ENCODE peak calls at places on chromosomes 13 and 19, in ten cellular contexts. N is transverse colon, I is right lobe of liver, W is thyroid gland, X is body of pancreas, S is Peyer's patch, F is A549, L is GM12878, J is H1, H is HepG2. E is an unnamed sample.

GRCh38 chr13:106369091-106369490 is 166.4 kb downstream of the EFNB2 start:
- DNase-seq in X (no peak), J (no peak), H (no peak), S (no peak), L (no peak), F (no peak), I (no peak), W (no peak), N (no peak), E (no peak)

GRCh38 chr13:112837371-112838037 is 131.5 kb upstream of the MCF2L start:
- DNase-seq in W (no peak), F (no peak), I (no peak), X (no peak), S (peak), N (no peak), J (no peak), H (no peak), L (no peak), E (no peak)

GRCh38 chr13:94209110-94209509 is 270.4 kb downstream of the DCT start:
- DNase-seq in X (no peak), J (no peak), S (no peak), L (no peak), I (no peak), W (no peak), H (no peak), N (no peak), F (no peak), E (no peak)

GRCh38 chr13:75959861-75960481 is 323.8 kb downstream of the LMO7 start:
- DNase-seq in S (no peak), W (no peak), H (no peak), L (no peak), F (no peak), I (no peak), N (no peak), X (no peak), J (no peak), E (no peak)

GRCh38 chr19:16161848-16162247 is 11.5 kb downstream of the CIB3 start:
- DNase-seq in J (no peak), S (no peak), L (no peak), F (no peak), I (no peak), H (no peak), N (no peak), W (no peak), X (no peak), E (no peak)

GRCh38 chr19:32018014-32018413 is 327.4 kb upstream of the ZNF507 start:
- DNase-seq in X (no peak), N (peak), I (no peak), H (no peak), F (no peak), W (no peak), L (no peak), S (no peak), J (no peak), E (no peak)

GRCh38 chr13:114148521-114148855 is 16.1 kb upstream of the RASA3 start:
- DNase-seq in S (peak), N (peak), X (peak), F (no peak), I (peak), J (no peak), W (no peak), H (no peak), L (peak), E (no peak)

GRCh38 chr19:19444694-19445155 is 39.2 kb downstream of the GATAD2A start:
- DNase-seq in L (no peak), H (no peak), J (no peak), W (no peak), N (no peak), I (no peak), F (no peak), X (no peak), S (peak), E (no peak)

GRCh38 chr13:44459674-44460073 is 86.0 kb downstream of the SERP2 start:
- DNase-seq in S (no peak), W (no peak), X (no peak), I (no peak), L (no peak), F (no peak), N (no peak), H (no peak), J (no peak), E (no peak)

GRCh38 chr19:47363758-47364529 is 14.8 kb downstream of the DHX34 start:
- DNase-seq in H (no peak), W (no peak), X (no peak), N (no peak), I (no peak), L (no peak), F (no peak), J (no peak), S (no peak), E (no peak)

GRCh38 chr13:49693191-49693733 is 2.0 kb upstream of the EBPL start:
- DNase-seq in W (no peak), L (no peak), N (no peak), S (no peak), J (no peak), X (no peak), I (no peak), H (no peak), F (no peak), E (no peak)

GRCh38 chr19:15471639-15472101 is 7.3 kb upstream of the RASAL3 start:
- DNase-seq in X (no peak), S (no peak), F (no peak), H (no peak), I (no peak), J (no peak), N (no peak), W (no peak), L (no peak), E (no peak)

GRCh38 chr13:30181856-30182651 is 125.3 kb downstream of the KATNAL1 start:
- DNase-seq in L (no peak), F (no peak), N (no peak), I (no peak), H (no peak), X (no peak), W (no peak), J (no peak), S (no peak), E (no peak)

GRCh38 chr13:59266478-59267063 is 897.2 kb downstream of the DIAPH3 start:
- DNase-seq in J (no peak), F (no peak), X (no peak), L (no peak), N (no peak), S (no peak), H (no peak), I (no peak), W (no peak), E (no peak)

GRCh38 chr13:41813426-41813825 is 147.5 kb downstream of the VWA8 start:
- DNase-seq in F (no peak), X (no peak), N (no peak), J (no peak), H (no peak), I (no peak), W (no peak), L (no peak), S (no peak), E (no peak)

GRCh38 chr19:54317108-54317964 is 4.4 kb upstream of the LILRA5 start:
- DNase-seq in I (no peak), L (no peak), F (no peak), N (no peak), J (no peak), S (no peak), W (no peak), H (no peak), X (no peak), E (no peak)

GRCh38 chr13:106919093-106919492 is 351.2 kb upstream of the ARGLU1 start:
- DNase-seq in S (no peak), X (no peak), L (no peak), N (no peak), H (no peak), F (no peak), W (peak), J (no peak), I (no peak), E (no peak)

GRCh38 chr13:101763191-101763590 is 310.7 kb downstream of the ITGBL1 start:
- DNase-seq in J (no peak), L (no peak), F (no peak), H (no peak), X (no peak), W (no peak), I (no peak), S (no peak), N (no peak), E (no peak)

GRCh38 chr19:53892981-53893325 is 11.0 kb downstream of the PRKCG start:
- DNase-seq in N (no peak), H (no peak), W (no peak), L (no peak), X (no peak), S (no peak), I (no peak), J (no peak), F (no peak), E (no peak)

DNA sequence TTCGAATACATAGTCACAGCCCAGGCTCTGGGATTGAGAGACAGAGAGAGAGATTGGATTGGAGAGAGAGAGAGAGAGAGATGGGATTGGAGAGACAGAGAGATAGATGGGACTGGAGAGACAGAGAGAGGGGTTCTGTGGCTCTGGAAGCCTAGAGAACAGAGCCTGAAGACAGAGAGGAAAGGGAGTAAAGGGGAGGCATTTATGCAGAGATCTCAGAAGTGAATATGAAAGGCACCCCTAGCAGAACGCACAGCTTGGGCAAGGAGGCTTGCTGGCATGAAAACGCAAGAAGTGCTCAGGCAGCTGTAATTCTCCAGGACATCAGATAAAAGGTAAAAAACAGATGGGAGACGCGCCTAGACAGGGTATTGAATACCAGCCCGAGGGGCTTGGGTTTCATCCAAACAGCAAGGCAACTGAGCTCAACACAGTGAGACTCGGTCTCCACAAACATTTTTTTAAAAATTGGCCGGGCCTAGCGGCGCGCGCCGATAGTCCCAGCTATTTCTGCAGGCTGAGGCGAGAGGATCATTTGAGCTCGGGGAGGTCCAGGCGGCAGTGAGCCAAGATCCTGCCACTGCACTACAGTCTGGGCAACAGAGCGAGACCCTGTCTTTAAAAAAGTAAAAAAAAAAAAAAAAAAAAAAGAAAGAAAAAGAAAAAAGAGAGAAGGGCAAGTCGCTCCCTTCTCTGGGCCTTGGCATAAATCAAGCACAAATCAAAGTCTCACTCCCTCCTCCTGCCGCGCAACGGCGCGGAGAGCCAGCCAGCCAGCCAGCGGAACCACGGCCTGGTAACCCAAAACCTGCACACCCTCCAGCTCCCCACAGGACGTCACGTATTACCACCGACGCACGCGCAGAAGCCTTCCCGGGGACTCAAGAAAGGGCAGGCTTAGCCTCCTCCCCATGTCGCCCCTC is 769 bp upstream of the PPP2R1A start:
- DNase-seq in I (peak), N (no peak), L (no peak), W (peak), S (no peak), H (no peak), J (peak), X (no peak), F (no peak), E (peak)
- TF ChIP-seq POLR2A in I (no peak), N (no peak), L (no peak), W (no peak), S (peak), H (peak), J (peak), X (peak), F (peak), E (no peak)

GRCh38 chr13:109088101-109088500 is 458.7 kb downstream of the MYO16 start:
- DNase-seq in X (no peak), S (no peak), W (no peak), H (no peak), N (no peak), I (no peak), J (no peak), F (no peak), L (no peak), E (no peak)
- H3K27ac ChIP-seq in X (no peak), S (no peak), W (no peak), H (no peak), N (no peak), I (no peak), J (no peak), F (no peak), L (no peak), E (no peak)

GRCh38 chr19:41500443-41500842 is 57.5 kb downstream of the ERICH4 start:
- DNase-seq in J (no peak), I (no peak), F (no peak), X (no peak), S (no peak), W (no peak), N (no peak), L (no peak), H (no peak), E (no peak)
- TF ChIP-seq POLR2A in J (no peak), I (peak), F (no peak), X (peak), S (no peak), W (no peak), N (no peak), L (no peak), H (no peak), E (peak)

GRCh38 chr19:49413348-49413747 is 9.9 kb downstream of the PTH2 start:
- DNase-seq in W (no peak), H (no peak), L (no peak), I (no peak), F (no peak), S (no peak), X (no peak), J (no peak), N (no peak), E (peak)

GRCh38 chr19:49414256-49414655 is 9.0 kb downstream of the PTH2 start:
- DNase-seq in H (no peak), L (no peak), W (no peak), F (no peak), X (no peak), S (no peak), N (no peak), I (no peak), J (no peak), E (no peak)

GRCh38 chr19:49417090-49417489 is 6.2 kb downstream of the PTH2 start:
- DNase-seq in N (no peak), J (no peak), X (no peak), S (no peak), F (no peak), I (no peak), H (no peak), L (no peak), W (no peak), E (no peak)

GRCh38 chr19:49415810-49416200 is 7.4 kb downstream of the PTH2 start:
- DNase-seq in F (no peak), W (no peak), H (no peak), N (no peak), J (no peak), L (no peak), X (no peak), S (no peak), I (no peak), E (no peak)

GRCh38 chr19:49415102-49415809 is 8.0 kb downstream of the PTH2 start:
- DNase-seq in F (no peak), L (peak), S (no peak), I (no peak), H (no peak), X (no peak), J (no peak), N (no peak), W (no peak), E (no peak)
- H3K27ac ChIP-seq in F (no peak), L (no peak), S (no peak), I (no peak), H (no peak), X (no peak), J (no peak), N (no peak), W (no peak), E (no peak)

GRCh38 chr19:2151339-2152229 is at the start of gene AP3D1:
- DNase-seq in I (peak), W (peak), F (peak), S (peak), J (peak), L (peak), N (peak), X (peak), H (peak), E (peak)
- TF ChIP-seq POLR2A in I (peak), W (peak), F (peak), S (peak), J (peak), L (peak), N (no peak), X (peak), H (peak), E (no peak)

GRCh38 chr13:67061750-67062149 is 168.4 kb downstream of the PCDH9 start:
- DNase-seq in S (no peak), F (no peak), J (no peak), I (no peak), W (no peak), X (no peak), L (no peak), N (no peak), H (no peak), E (no peak)
- H3K27ac ChIP-seq in S (no peak), F (peak), J (no peak), I (no peak), W (no peak), X (no peak), L (no peak), N (no peak), H (no peak), E (no peak)

GRCh38 chr19:4064073-4064550 is 2.6 kb downstream of the ZBTB7A start:
- DNase-seq in L (no peak), N (peak), S (no peak), J (no peak), W (peak), I (no peak), H (no peak), X (peak), F (no peak), E (no peak)
- TF ChIP-seq POLR2A in L (peak), N (no peak), S (no peak), J (no peak), W (no peak), I (no peak), H (no peak), X (peak), F (no peak), E (no peak)

GRCh38 chr19:49437231-49437630 is 4.1 kb downstream of the SLC17A7 start:
- DNase-seq in I (no peak), X (no peak), F (no peak), W (no peak), N (no peak), H (no peak), J (no peak), S (no peak), L (no peak), E (no peak)

GRCh38 chr19:49436381-49437017 is 4.8 kb downstream of the SLC17A7 start:
- DNase-seq in J (peak), L (no peak), S (no peak), F (no peak), N (no peak), H (no peak), I (no peak), X (no peak), W (no peak), E (no peak)

GRCh38 chr19:49433240-49433901 is 8.0 kb downstream of the SLC17A7 start:
- DNase-seq in W (no peak), N (no peak), L (no peak), X (no peak), F (no peak), J (no peak), I (no peak), S (no peak), H (no peak), E (no peak)

GRCh38 chr19:49434907-49435577 is 6.3 kb downstream of the SLC17A7 start:
- DNase-seq in X (no peak), I (no peak), F (peak), J (no peak), W (no peak), H (no peak), N (no peak), S (no peak), L (no peak), E (no peak)

DNA sequence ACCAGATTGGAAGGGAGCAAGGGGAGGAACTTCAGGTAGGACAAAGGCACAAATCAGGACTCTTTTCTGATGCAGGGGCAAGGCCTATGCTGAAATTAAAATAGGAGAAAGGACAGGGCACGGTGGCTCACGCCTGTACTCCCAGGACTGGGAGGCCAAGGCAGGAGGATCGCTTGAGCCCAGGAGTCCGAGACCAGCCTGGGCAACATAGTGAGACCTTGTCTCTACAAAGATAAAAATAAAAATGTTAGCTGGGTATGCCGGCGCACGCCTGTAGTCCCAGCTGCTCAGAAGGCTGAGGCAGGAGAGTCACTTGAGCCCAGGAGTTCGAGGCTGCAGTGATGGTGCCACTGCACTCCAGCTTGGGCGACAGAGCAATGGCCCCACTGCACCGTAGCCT is 5.7 kb downstream of the SLC17A7 start:
- DNase-seq in S (no peak), X (no peak), H (no peak), N (no peak), I (no peak), L (no peak), F (no peak), J (no peak), W (no peak), E (no peak)
- H3K27ac ChIP-seq in S (no peak), X (no peak), H (no peak), N (no peak), I (no peak), L (no peak), F (no peak), J (no peak), W (no peak), E (no peak)

GRCh38 chr19:23249911-23250649 is at the start of gene ZNF724:
- DNase-seq in H (peak), N (peak), L (peak), W (peak), X (peak), I (peak), F (peak), J (peak), S (peak), E (peak)
- TF ChIP-seq POLR2A in H (peak), N (peak), L (peak), W (no peak), X (peak), I (peak), F (no peak), J (peak), S (peak), E (no peak)

E was measured in heart left ventricle.